ENCODE peak calls at places on chromosomes 11 and 22, in eight cellular contexts. L, B, U, H, T, E, C and G are unnamed samples.

GRCh38 chr11:2667940-2668339 is 31.9 kb downstream of the KCNQ1OT1 start:
- DNase-seq in B (no peak), H (no peak), C (no peak), L (no peak), U (no peak), T (no peak), E (no peak), G (no peak)

GRCh38 chr22:27509132-27509920 is 292.2 kb downstream of the MN1 start:
- DNase-seq in B (no peak), T (no peak), C (no peak), U (no peak), H (no peak), E (no peak), L (no peak), G (no peak)

GRCh38 chr22:31828739-31829138 is 74.9 kb downstream of the DEPDC5 start:
- DNase-seq in E (peak; percentile 6), C (peak; percentile 95), U (no peak), T (no peak), H (no peak), L (no peak), B (no peak), G (no peak)

GRCh38 chr11:111167666-111168065 is 77.9 kb upstream of the POU2AF2 start:
- DNase-seq in U (no peak), H (no peak), L (no peak), B (no peak), E (no peak), T (no peak), C (no peak), G (no peak)

GRCh38 chr11:120909676-120910215 is 114.2 kb upstream of the TBCEL start:
- DNase-seq in L (no peak), U (no peak), B (no peak), C (no peak), T (no peak), E (no peak), H (no peak), G (no peak)

GRCh38 chr22:44869196-44869595 is 116.8 kb downstream of the ARHGAP8 start:
- DNase-seq in H (no peak), U (no peak), C (no peak), E (no peak), L (no peak), B (no peak), T (no peak), G (no peak)

GRCh38 chr11:118605116-118605867 is 2.1 kb upstream of the PHLDB1 start:
- DNase-seq in C (peak; percentile 99), T (peak; percentile 68), U (no peak), E (peak; percentile 97), B (no peak), H (no peak), L (no peak), G (no peak)

GRCh38 chr11:88345408-88345807 is 7.9 kb upstream of the CTSC start:
- DNase-seq in U (no peak), C (peak; percentile 46), E (peak; percentile 44), H (no peak), T (no peak), B (no peak), L (no peak), G (no peak)

GRCh38 chr22:27349456-27349855 is 452.1 kb downstream of the MN1 start:
- DNase-seq in C (no peak), E (peak; percentile 35), B (no peak), T (no peak), L (no peak), U (no peak), H (no peak), G (no peak)

GRCh38 chr11:59849129-59849528 is 3.8 kb upstream of the CBLIF start:
- DNase-seq in T (no peak), B (no peak), L (no peak), E (no peak), U (no peak), C (no peak), H (no peak), G (no peak)

GRCh38 chr11:84564180-84564866 is 1062.8 kb downstream of the DLG2 start:
- DNase-seq in U (no peak), B (no peak), H (no peak), C (peak; percentile 62), L (peak; percentile 24), T (peak; percentile 38), E (peak; percentile 61), G (peak; percentile 15)

GRCh38 chr11:108797578-108798100 is 132.8 kb downstream of the DDX10 start:
- DNase-seq in B (no peak), T (no peak), L (no peak), E (no peak), H (no peak), C (no peak), U (no peak), G (no peak)

GRCh38 chr11:99911116-99911515 is 776.0 kb upstream of the ARHGAP42 start:
- DNase-seq in B (no peak), E (no peak), C (no peak), L (no peak), U (no peak), H (no peak), T (no peak), G (no peak)

GRCh38 chr11:20235164-20235563 is 74.9 kb upstream of the DBX1 start:
- DNase-seq in U (no peak), L (peak; percentile 35), E (no peak), T (no peak), C (no peak), H (no peak), B (no peak), G (no peak)

GRCh38 chr11:46560300-46561025 is 33.4 kb downstream of the AMBRA1 start:
- DNase-seq in B (no peak), L (peak; percentile 35), U (no peak), T (peak; percentile 15), C (peak; percentile 50), E (peak; percentile 55), H (no peak), G (peak; percentile 57)

GRCh38 chr11:104075716-104076115 is 39.3 kb downstream of the DDI1 start:
- DNase-seq in E (no peak), L (no peak), U (no peak), H (no peak), T (no peak), B (no peak), C (no peak), G (no peak)